ENCODE peak calls at places on chromosome 14, in six cellular contexts. I is CMK; T is tibial artery; O is NCI-H1417; X is naive B cell; F is stimulated activated naive B cell treated with anti-CD40 and anti-IgM and Interleukin-4, amounts not matched to agents 10 μg/mL and 1 μg/mL and 100 μg/mL, for 72 hours. V is an unnamed sample.

GRCh38 chr14:96215845-96216244 is 11.2 kb downstream of the BDKRB2 start:
- DNase-seq in I (no peak), T (no peak), O (no peak), X (no peak), F (no peak), V (no peak)

GRCh38 chr14:72675126-72675525 is 218.8 kb downstream of the DPF3 start:
- DNase-seq in I (no peak), T (no peak), O (no peak), X (peak), F (no peak), V (no peak)

GRCh38 chr14:106187176-106187670 is 660.8 kb downstream of the TMEM121 start:
- DNase-seq in I (no peak), T (no peak), O (no peak), X (no peak), F (no peak), V (no peak)

GRCh38 chr14:95713596-95714371 is at the start of gene TCL1A:
- DNase-seq in I (no peak), T (no peak), O (no peak), X (peak), F (peak), V (no peak)

GRCh38 chr14:33805593-33805992 is 145.3 kb downstream of the EGLN3 start:
- DNase-seq in I (no peak), T (no peak), O (no peak), X (no peak), F (no peak), V (no peak)

GRCh38 chr14:38868415-38869290 is 234.4 kb downstream of the SEC23A start:
- DNase-seq in I (no peak), T (no peak), O (peak), X (no peak), F (no peak), V (no peak)

GRCh38 chr14:75510547-75510946 is 11.7 kb upstream of the BATF start:
- DNase-seq in I (no peak), T (no peak), O (no peak), X (no peak), F (no peak), V (no peak)

GRCh38 chr14:78104655-78105054 is 65.5 kb upstream of the NRXN3 start:
- DNase-seq in I (no peak), T (no peak), O (no peak), X (no peak), F (no peak), V (no peak)

GRCh38 chr14:92690171-92691011 is 58.0 kb downstream of the LGMN start:
- DNase-seq in I (no peak), T (no peak), O (peak), X (no peak), F (peak), V (no peak)

GRCh38 chr14:104266643-104267575 is 128.5 kb downstream of the KIF26A start:
- DNase-seq in I (no peak), T (peak), O (no peak), X (no peak), F (no peak), V (no peak)

GRCh38 chr14:32074887-32075572 is 2.1 kb upstream of the ARHGAP5 start:
- DNase-seq in I (no peak), T (no peak), O (no peak), X (no peak), F (no peak), V (no peak)

GRCh38 chr14:92675421-92675820 is 73.0 kb downstream of the LGMN start:
- DNase-seq in I (no peak), T (no peak), O (no peak), X (no peak), F (no peak), V (no peak)

GRCh38 chr14:90850487-90850886 is 34.3 kb upstream of the TTC7B start:
- DNase-seq in I (no peak), T (no peak), O (no peak), X (no peak), F (no peak), V (no peak)

GRCh38 chr14:80077262-80077661 is 134.0 kb downstream of the DIO2 start:
- DNase-seq in I (no peak), T (no peak), O (no peak), X (no peak), F (no peak), V (no peak)

GRCh38 chr14:67487937-67488893 is at the start of gene TMEM229B:
- DNase-seq in I (no peak), T (no peak), O (no peak), X (peak), F (peak), V (no peak)

GRCh38 chr14:96582641-96582980 is 80.4 kb downstream of the PAPOLA start:
- DNase-seq in I (no peak), T (no peak), O (no peak), X (no peak), F (no peak), V (no peak)

GRCh38 chr14:22164616-22165015 is 424.4 kb downstream of the DAD1 start:
- DNase-seq in I (no peak), T (no peak), O (no peak), X (no peak), F (no peak), V (no peak)

GRCh38 chr14:80231732-80232131 is 20.4 kb upstream of the DIO2 start:
- DNase-seq in I (no peak), T (no peak), O (no peak), X (no peak), F (no peak), V (no peak)

GRCh38 chr14:75126679-75127473 is at the start of gene NEK9:
- DNase-seq in I (peak), T (peak), O (peak), X (peak), F (peak), V (peak)

GRCh38 chr14:81450100-81450531 is 50.0 kb upstream of the STON2 start:
- DNase-seq in I (no peak), T (no peak), O (peak), X (no peak), F (no peak), V (no peak)

GRCh38 chr14:92565718-92566115 is 52.1 kb downstream of the RIN3 start:
- DNase-seq in I (no peak), T (no peak), O (no peak), X (no peak), F (no peak), V (no peak)

GRCh38 chr14:67186789-67187188 is 2.5 kb upstream of the GARIN2 start:
- DNase-seq in I (no peak), T (no peak), O (no peak), X (no peak), F (no peak), V (no peak)

GRCh38 chr14:90281261-90281660 is 24.9 kb downstream of the PSMC1 start:
- DNase-seq in I (no peak), T (no peak), O (no peak), X (no peak), F (no peak), V (no peak)

GRCh38 chr14:75906228-75906627 is 75.6 kb downstream of the TGFB3 start:
- DNase-seq in I (no peak), T (no peak), O (no peak), X (peak), F (no peak), V (no peak)

GRCh38 chr14:51780006-51780692 is 80.3 kb upstream of the GNG2 start:
- DNase-seq in I (peak), T (peak), O (peak), X (peak), F (peak), V (peak)

GRCh38 chr14:55353686-55354467 is 57.8 kb downstream of the ATG14 start:
- DNase-seq in I (no peak), T (no peak), O (peak), X (no peak), F (no peak), V (no peak)

GRCh38 chr14:50864237-50864636 is 7.6 kb upstream of the ABHD12B start:
- DNase-seq in I (no peak), T (no peak), O (no peak), X (no peak), F (no peak), V (no peak)

GRCh38 chr14:51981218-51981854 is 8.0 kb upstream of the RTRAF start:
- DNase-seq in I (no peak), T (no peak), O (no peak), X (no peak), F (no peak), V (no peak)

GRCh38 chr14:22417914-22418313 is 171.1 kb downstream of the DAD1 start:
- DNase-seq in I (no peak), T (no peak), O (no peak), X (no peak), F (no peak), V (no peak)

GRCh38 chr14:75999511-76000190 is 14.1 kb downstream of the IFT43 start:
- DNase-seq in I (no peak), T (no peak), O (no peak), X (no peak), F (no peak), V (no peak)

GRCh38 chr14:53306267-53306721 is 153.2 kb upstream of the DDHD1 start:
- DNase-seq in I (no peak), T (peak), O (peak), X (peak), F (no peak), V (no peak)

GRCh38 chr14:21191809-21192446 is 36.1 kb upstream of the OR5AU1 start:
- DNase-seq in I (peak), T (peak), O (peak), X (peak), F (peak), V (no peak)